ENCODE peak calls at places on chromosomes 6 and 20, in six cellular contexts. D, B, Q, K, U and E are unnamed samples.

GRCh38 chr6:139303176-139303575 is 11.4 kb upstream of the TXLNB start:
- DNase-seq in K (no peak), U (no peak), Q (no peak), D (no peak), B (no peak), E (no peak)

GRCh38 chr20:35661013-35661412 is 3.7 kb downstream of the CPNE1 start:
- DNase-seq in D (no peak), K (no peak), Q (no peak), U (no peak), B (no peak), E (no peak)

GRCh38 chr6:37212268-37212667 is 42.3 kb downstream of the PIM1 start:
- DNase-seq in K (no peak), B (no peak), U (no peak), Q (no peak), D (no peak), E (no peak)

GRCh38 chr6:14441371-14441781 is 323.8 kb downstream of the CD83 start:
- DNase-seq in K (no peak), B (no peak), D (no peak), Q (no peak), U (no peak), E (no peak)

GRCh38 chr6:84641076-84641475 is 123.3 kb downstream of the TBX18 start:
- DNase-seq in U (no peak), D (no peak), K (no peak), Q (no peak), B (no peak), E (no peak)

GRCh38 chr20:25402583-25402982 is 4.9 kb upstream of the GINS1 start:
- DNase-seq in K (no peak), B (no peak), Q (no peak), D (peak; percentile 71), U (no peak), E (no peak)

GRCh38 chr6:36545767-36546663 is 1.3 kb downstream of the STK38 start:
- DNase-seq in D (no peak), Q (no peak), U (no peak), B (no peak), K (no peak), E (peak; percentile 24)

GRCh38 chr6:49540614-49541013 is 9.9 kb upstream of the C6orf141 start:
- DNase-seq in B (no peak), K (no peak), Q (no peak), U (no peak), D (peak; percentile 58), E (no peak)

GRCh38 chr20:61256365-61256764 is 4.3 kb downstream of the CDH4 start:
- DNase-seq in D (no peak), U (no peak), B (no peak), Q (no peak), K (no peak), E (no peak)

GRCh38 chr6:26328265-26328844 is 36.6 kb upstream of the BTN3A2 start:
- DNase-seq in B (no peak), D (peak; percentile 73), K (no peak), U (no peak), Q (no peak), E (no peak)

GRCh38 chr20:48668451-48668946 is 159.3 kb downstream of the PREX1 start:
- DNase-seq in U (no peak), K (no peak), B (no peak), D (no peak), Q (no peak), E (no peak)

GRCh38 chr6:13978102-13978640 is 53.4 kb downstream of the RNF182 start:
- DNase-seq in U (no peak), D (no peak), Q (no peak), B (no peak), K (no peak), E (no peak)

GRCh38 chr6:15044948-15045347 is 200.9 kb upstream of the JARID2 start:
- DNase-seq in U (no peak), K (no peak), D (no peak), B (no peak), Q (no peak), E (no peak)

GRCh38 chr20:63072231-63072791 is 65.5 kb upstream of the BHLHE23 start:
- DNase-seq in D (no peak), B (no peak), K (peak; percentile 7), Q (no peak), U (no peak), E (no peak)

GRCh38 chr20:54510546-54511129 is 35.2 kb downstream of the DOK5 start:
- DNase-seq in D (no peak), U (no peak), B (no peak), Q (peak; percentile 6), K (peak; percentile 32), E (no peak)

GRCh38 chr6:1614448-1614766 is 4.7 kb downstream of the FOXC1 start:
- DNase-seq in D (no peak), B (no peak), Q (no peak), U (no peak), K (no peak), E (no peak)

GRCh38 chr6:37456816-37457560 is 24.0 kb downstream of the CMTR1 start:
- DNase-seq in U (peak; percentile 90), B (no peak), D (no peak), K (peak; percentile 52), Q (no peak), E (no peak)

GRCh38 chr20:19930461-19930860 is 86.7 kb upstream of the NAA20 start:
- DNase-seq in Q (no peak), B (no peak), K (no peak), U (no peak), D (no peak), E (no peak)

GRCh38 chr20:55701467-55701866 is 303.9 kb downstream of the CBLN4 start:
- DNase-seq in B (no peak), D (no peak), Q (no peak), U (no peak), K (no peak), E (no peak)

GRCh38 chr20:54223751-54224150 is 15.9 kb downstream of the PFDN4 start:
- DNase-seq in U (no peak), K (no peak), D (no peak), B (no peak), Q (no peak), E (no peak)

GRCh38 chr6:131787955-131788712 is 19.7 kb upstream of the ENPP1 start:
- DNase-seq in U (peak; percentile 66), D (no peak), Q (no peak), B (no peak), K (no peak), E (no peak)

GRCh38 chr6:144217264-144217663 is 66.9 kb downstream of the STX11 start:
- DNase-seq in B (no peak), Q (no peak), U (no peak), K (no peak), D (no peak), E (no peak)

GRCh38 chr20:14707026-14707680 is 369.7 kb upstream of the FLRT3 start:
- DNase-seq in B (no peak), D (no peak), Q (no peak), U (no peak), K (no peak), E (peak; percentile 59)

GRCh38 chr6:80003841-80004198 is 629 bp upstream of the TTK start:
- DNase-seq in K (no peak), U (peak; percentile 1), Q (no peak), B (peak; percentile 31), D (no peak), E (peak; percentile 35)

GRCh38 chr6:17580518-17581048 is 19.5 kb upstream of the FAM8A1 start:
- DNase-seq in B (no peak), U (no peak), K (peak; percentile 48), D (peak; percentile 43), Q (no peak), E (peak; percentile 44)

GRCh38 chr6:56749632-56750151 is 107.0 kb upstream of the DST start:
- DNase-seq in Q (no peak), B (no peak), K (no peak), D (no peak), U (peak; percentile 91), E (no peak)

GRCh38 chr6:147709396-147710272 is 201.1 kb downstream of the SAMD5 start:
- DNase-seq in Q (no peak), U (no peak), D (no peak), K (no peak), B (no peak), E (no peak)

GRCh38 chr20:8646026-8646425 is 422.9 kb upstream of the PLCB4 start:
- DNase-seq in U (peak; percentile 63), Q (no peak), K (no peak), D (no peak), B (no peak), E (no peak)

GRCh38 chr6:156534594-156534993 is 242.6 kb upstream of the ARID1B start:
- DNase-seq in B (no peak), D (no peak), U (no peak), K (no peak), Q (no peak), E (no peak)

GRCh38 chr20:61927826-61928541 is 137.7 kb downstream of the TAF4 start:
- DNase-seq in B (no peak), Q (no peak), U (no peak), K (no peak), D (no peak), E (no peak)

GRCh38 chr20:23225407-23226060 is 125.1 kb upstream of the NXT1 start:
- DNase-seq in K (peak; percentile 78), B (no peak), D (peak; percentile 58), Q (no peak), U (peak; percentile 65), E (no peak)

GRCh38 chr6:11251553-11252358 is 19.3 kb upstream of the NEDD9 start:
- DNase-seq in B (no peak), K (peak; percentile 80), Q (peak; percentile 16), U (peak; percentile 40), D (no peak), E (peak; percentile 33)